ENCODE peak calls at places on chromosomes 12 and 14, in nine cellular contexts. P is CD4-positive, alpha-beta memory T cell; A is mammary epithelial cell; T is OCI-LY7; I is kidney; Q is PC-3; O is psoas muscle; L is pancreas; X is iPS DF 6.9. K is an unnamed sample. For H3K9me3, the result is how much of the 10 kb centered on the place peaks cover.

GRCh38 chr12:10101648-10102220 is 2.9 kb upstream of the CLEC1A start:
- DNase-seq in X (no peak), O (no peak), I (no peak), T (no peak), L (no peak), Q (no peak), P (no peak), A (no peak), K (no peak)

GRCh38 chr12:125111403-125111802 is 46.2 kb downstream of the AACS start:
- DNase-seq in Q (no peak), X (no peak), T (no peak), P (no peak), A (no peak), I (no peak), O (no peak), L (no peak), K (no peak)

GRCh38 chr14:37992489-37992888 is 215.2 kb upstream of the SSTR1 start:
- DNase-seq in P (no peak), L (no peak), Q (no peak), X (no peak), O (no peak), T (peak), I (no peak), A (no peak), K (no peak)

GRCh38 chr14:65676361-65677014 is 264.0 kb downstream of the FUT8 start:
- DNase-seq in O (no peak), Q (peak), X (no peak), P (no peak), L (no peak), A (no peak), T (no peak), I (no peak), K (no peak)

GRCh38 chr12:57735198-57735855 is 3.2 kb downstream of the AGAP2 start:
- DNase-seq in T (no peak), P (no peak), I (no peak), L (no peak), Q (no peak), O (no peak), A (no peak), X (no peak), K (no peak)

GRCh38 chr12:64699504-64700115 is 59.6 kb downstream of the GNS start:
- DNase-seq in A (no peak), O (no peak), X (no peak), T (no peak), Q (no peak), I (no peak), P (no peak), L (no peak), K (no peak)

GRCh38 chr14:22767323-22767589 is 768 bp downstream of the OXA1L start:
- DNase-seq in L (no peak), A (no peak), P (no peak), Q (no peak), T (peak), O (no peak), I (no peak), X (no peak), K (no peak)

GRCh38 chr12:8465597-8465996 is 9.8 kb downstream of the CLEC6A start:
- DNase-seq in O (no peak), X (no peak), I (no peak), P (no peak), T (no peak), L (no peak), Q (no peak), A (no peak), K (no peak)

GRCh38 chr12:50505945-50506344 is 1.2 kb downstream of the DIP2B start:
- DNase-seq in X (no peak), A (peak), I (no peak), O (no peak), L (no peak), P (no peak), T (peak), Q (peak), K (no peak)

GRCh38 chr12:54217774-54218221 is 29.0 kb upstream of the SMUG1 start:
- DNase-seq in T (peak), I (peak), O (no peak), X (no peak), Q (no peak), P (no peak), A (no peak), L (peak), K (no peak)

GRCh38 chr12:49808686-49809368 is 19.4 kb downstream of the NCKAP5L start:
- DNase-seq in X (no peak), I (peak), L (no peak), Q (no peak), A (no peak), T (no peak), O (peak), P (no peak), K (no peak)

GRCh38 chr14:104091927-104092771 is 6.6 kb downstream of the ASPG start:
- DNase-seq in I (peak), L (peak), T (no peak), X (no peak), O (peak), A (no peak), Q (no peak), P (no peak), K (no peak)

GRCh38 chr14:54797986-54798385 is 104.6 kb downstream of the GCH1 start:
- DNase-seq in L (no peak), T (no peak), P (no peak), X (no peak), Q (no peak), O (no peak), I (no peak), A (no peak), K (no peak)

DNA sequence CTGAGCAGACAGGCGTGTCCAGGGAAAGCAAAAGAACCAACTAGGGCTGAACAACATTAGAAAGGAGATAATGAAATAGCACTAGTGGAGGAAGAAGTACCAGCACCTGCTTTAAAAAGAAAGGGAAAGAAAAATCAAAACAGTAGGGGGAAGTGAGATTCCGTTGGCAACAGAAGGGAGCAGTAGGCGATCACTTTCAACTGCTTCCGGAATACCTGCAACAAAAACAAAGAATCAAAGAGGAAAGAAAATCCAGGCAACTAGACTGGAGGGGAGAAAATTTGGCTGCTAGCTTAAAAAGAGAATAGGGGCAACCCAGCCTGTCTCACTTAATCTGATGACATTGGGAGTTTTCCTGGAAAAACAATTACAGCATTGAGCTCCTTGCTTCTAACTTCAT is 2.7 kb upstream of the DACT1 start:
- DNase-seq in I (no peak), L (no peak), Q (no peak), T (no peak), P (no peak), A (no peak), O (no peak), X (no peak), K (no peak)
- H3K4me3 ChIP-seq in I (no peak), L (peak), Q (no peak), T (no peak), P (no peak), A (no peak), O (no peak), X (no peak), K (no peak)

DNA sequence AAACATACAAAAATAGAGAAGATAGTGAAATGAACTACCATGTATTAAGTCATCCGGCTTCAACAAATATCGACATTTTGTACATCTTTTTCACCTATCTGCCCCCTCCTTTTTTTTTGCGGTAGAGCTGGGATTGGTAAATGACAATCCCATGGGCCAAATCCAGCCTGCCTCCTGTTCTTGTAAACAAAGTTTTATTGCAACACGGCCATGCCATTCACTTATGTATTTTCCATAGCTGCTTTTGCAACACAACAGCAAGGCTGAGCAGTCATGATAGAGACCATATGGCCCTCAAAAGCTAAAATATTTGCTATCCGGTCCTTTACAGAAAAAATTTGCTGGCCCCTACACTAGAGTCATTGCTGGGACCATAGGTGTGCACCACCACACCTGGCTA is 58.1 kb upstream of the PLEKHG3 start:
- DNase-seq in P (no peak), A (no peak), O (no peak), Q (no peak), I (no peak), L (no peak), T (no peak), X (no peak), K (no peak)
- H3K9me3 ChIP-seq in P (under half), A (under half), O (under half), Q (under half), I (under half), L (under half), T (under half), X (under half), K (under half)

GRCh38 chr14:74350211-74350943 is 2.1 kb downstream of the VRTN start:
- DNase-seq in I (no peak), T (no peak), A (no peak), L (no peak), Q (no peak), P (no peak), O (no peak), X (no peak), K (no peak)
- H3K4me3 ChIP-seq in I (no peak), T (no peak), A (no peak), L (no peak), Q (no peak), P (no peak), O (no peak), X (peak), K (no peak)

DNA sequence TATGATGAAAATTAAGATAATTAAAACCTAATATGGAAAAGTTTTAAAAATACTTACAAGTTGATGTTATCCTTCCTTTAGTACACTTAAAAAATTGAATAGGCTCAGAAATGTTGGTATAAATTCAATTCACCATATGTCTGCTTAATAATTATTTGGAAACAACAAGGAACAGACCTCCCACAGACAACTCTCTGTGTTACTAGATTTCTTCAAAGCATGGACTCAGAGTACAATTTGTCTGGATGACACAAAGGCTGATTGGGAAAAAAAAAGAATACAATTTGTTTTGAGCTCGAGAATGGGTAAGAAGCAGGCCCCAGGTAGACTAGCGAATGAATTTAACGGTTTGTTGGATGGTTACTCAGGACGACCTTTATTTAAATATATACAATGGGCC is 48.9 kb upstream of the BTG1 start:
- DNase-seq in X (no peak), O (no peak), A (no peak), T (no peak), P (no peak), L (no peak), Q (no peak), I (no peak), K (no peak)
- H3K9me3 ChIP-seq in X (under half), O (under half), A (under half), T (under half), P (under half), L (under half), Q (under half), I (under half), K (under half)

GRCh38 chr12:62834971-62835547 is 99.9 kb downstream of the PPM1H start:
- DNase-seq in I (no peak), L (no peak), P (no peak), X (no peak), A (peak), O (no peak), T (no peak), Q (peak), K (peak)
- H3K4me3 ChIP-seq in I (no peak), L (no peak), P (no peak), X (no peak), A (no peak), O (no peak), T (no peak), Q (peak), K (peak)

DNA sequence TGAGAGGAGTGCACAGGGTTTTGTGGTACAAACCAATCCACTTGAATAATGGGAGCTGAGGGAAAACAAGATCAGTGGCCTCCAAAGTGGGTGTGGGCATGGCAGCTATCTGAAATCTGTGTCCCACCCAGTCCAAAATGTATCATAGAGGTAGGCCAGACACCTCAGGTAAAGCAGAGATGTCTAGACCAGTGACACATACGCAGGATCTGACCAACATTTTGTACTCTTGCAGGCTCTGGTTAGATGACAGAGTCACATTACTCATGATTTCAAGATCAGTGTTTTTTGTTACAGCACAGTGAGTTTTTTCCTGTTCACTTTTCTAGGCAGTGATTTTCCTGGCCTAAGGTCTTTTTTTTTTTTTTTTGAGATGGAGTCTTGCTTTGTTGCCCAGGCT is 211.8 kb downstream of the PCNX1 start:
- DNase-seq in Q (peak), I (no peak), T (no peak), L (no peak), O (no peak), X (no peak), P (no peak), A (peak), K (no peak)
- H3K9me3 ChIP-seq in Q (under half), I (under half), T (under half), L (under half), O (under half), X (under half), P (under half), A (under half), K (under half)

DNA sequence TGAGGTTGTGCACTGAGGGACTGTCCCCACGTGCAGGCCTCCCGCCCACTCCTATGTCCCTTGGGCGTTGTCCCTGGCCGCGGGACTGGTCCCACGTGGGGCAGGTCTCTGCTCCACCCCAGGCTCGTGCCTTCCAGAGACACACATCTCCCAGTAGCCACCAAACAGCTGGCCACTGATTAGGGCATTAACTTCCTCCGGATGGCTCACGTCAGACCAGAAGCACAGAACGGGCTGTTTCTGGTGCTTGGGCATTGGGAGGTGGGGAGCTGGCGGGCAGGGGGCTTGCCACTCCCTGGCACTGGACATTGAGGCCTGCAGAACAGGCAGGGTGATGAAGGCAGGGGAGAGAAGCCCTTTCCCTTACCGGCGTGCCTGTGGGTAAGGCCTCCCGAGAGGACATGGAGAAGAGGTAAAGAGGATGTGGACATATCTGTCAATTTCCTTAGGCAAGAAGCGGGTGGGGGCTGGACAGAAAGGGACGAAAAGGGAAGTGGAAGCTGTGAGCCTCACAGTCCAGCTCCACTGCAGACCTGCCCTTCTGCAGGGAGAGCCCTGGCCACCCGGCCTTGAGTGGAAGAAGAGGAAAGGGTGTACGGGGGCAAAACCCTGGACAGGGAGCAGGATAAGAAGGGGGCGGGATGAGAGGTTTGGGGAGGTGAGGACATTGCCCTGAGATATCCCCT is 101.2 kb downstream of the NINJ2 start:
- DNase-seq in T (no peak), A (no peak), L (no peak), X (no peak), Q (no peak), P (no peak), O (peak), I (no peak), K (no peak)
- H3K4me3 ChIP-seq in T (no peak), A (no peak), L (peak), X (no peak), Q (no peak), P (no peak), O (peak), I (no peak), K (no peak)

GRCh38 chr14:27236601-27237000 is 638.8 kb upstream of the NOVA1 start:
- DNase-seq in O (no peak), X (no peak), Q (no peak), T (no peak), I (no peak), A (no peak), L (no peak), P (no peak), K (no peak)
- H3K9me3 ChIP-seq in O (under half), X (under half), Q (under half), T (under half), I (under half), A (under half), L (under half), P (under half), K (under half)

GRCh38 chr12:127459687-127460086 is 807.3 kb upstream of the TMEM132C start:
- DNase-seq in Q (no peak), A (no peak), O (no peak), L (no peak), I (no peak), X (no peak), P (no peak), T (no peak), K (no peak)
- H3K4me3 ChIP-seq in Q (no peak), A (no peak), O (no peak), L (no peak), I (no peak), X (no peak), P (no peak), T (no peak), K (no peak)

DNA sequence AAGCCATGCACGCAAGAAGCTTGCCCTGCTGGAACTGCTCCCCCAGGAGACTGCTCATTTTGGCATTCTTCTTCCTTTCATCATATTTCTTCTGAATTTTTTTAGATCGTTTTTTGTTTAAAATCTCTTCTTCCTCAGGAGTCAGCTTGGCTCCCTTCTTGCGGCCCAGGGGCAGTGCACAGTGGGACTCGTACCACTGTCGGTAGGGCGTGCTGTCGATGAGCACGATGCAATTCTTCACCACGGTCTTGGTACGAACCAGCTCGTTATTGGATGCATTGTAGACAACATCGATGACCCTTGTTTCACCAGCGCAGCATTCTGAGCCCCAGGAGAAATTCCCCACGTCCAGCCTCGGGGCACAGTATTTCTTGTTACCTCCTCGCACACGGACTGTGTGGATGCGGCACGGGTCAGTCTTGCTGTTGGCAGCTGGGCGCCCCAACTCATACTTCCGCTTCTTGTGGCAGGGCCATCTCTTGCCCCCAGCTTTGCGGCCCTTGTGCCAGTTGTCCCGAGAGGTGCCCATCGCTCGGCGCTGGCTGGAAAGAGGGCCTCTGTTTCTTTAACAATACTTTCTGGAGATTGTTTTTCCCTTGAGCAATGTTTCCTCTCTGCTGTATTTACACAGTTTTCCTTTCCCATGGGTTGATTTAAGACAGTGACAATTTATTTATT is 452.4 kb downstream of the TMEM121 start:
- DNase-seq in P (no peak), I (no peak), Q (no peak), L (no peak), T (no peak), A (no peak), O (no peak), X (no peak), K (no peak)
- H3K9me3 ChIP-seq in P (under half), I (under half), Q (under half), L (under half), T (under half), A (under half), O (under half), X (under half), K (under half)